ENCODE peak calls at places on chromosomes 4 and X, in seven cellular contexts. V, E, C, S, L, A and Y are unnamed samples.

GRCh38 chr4:123892368-123892961 is 495.9 kb downstream of the SPRY1 start:
- DNase-seq in S (peak), E (no peak), A (peak), C (no peak), V (no peak), L (no peak), Y (no peak)

GRCh38 chr4:113094802-113095201 is 45.3 kb downstream of the ANK2 start:
- DNase-seq in L (no peak), C (peak), E (no peak), A (peak), S (peak), V (no peak), Y (no peak)

GRCh38 chr4:40933272-40934053 is 183.7 kb downstream of the NSUN7 start:
- DNase-seq in E (no peak), A (peak), S (peak), L (no peak), V (no peak), C (no peak), Y (no peak)

GRCh38 chrX:152878976-152879755 is 18.7 kb upstream of the ZNF185 start:
- DNase-seq in S (no peak), C (no peak), L (no peak), V (no peak), E (no peak), A (no peak), Y (no peak)

GRCh38 chrX:345020-345925 is 26.7 kb upstream of the GTPBP6 start:
- DNase-seq in A (no peak), C (no peak), S (no peak), E (peak), L (no peak), V (no peak), Y (no peak)

GRCh38 chrX:22674947-22675346 is 324.8 kb upstream of the DDX53 start:
- DNase-seq in S (no peak), E (no peak), L (no peak), A (no peak), C (no peak), V (no peak), Y (no peak)

GRCh38 chrX:102979536-102979935 is 42.5 kb downstream of the RAB40AL start:
- DNase-seq in C (no peak), A (no peak), E (no peak), L (no peak), S (no peak), V (no peak), Y (no peak)

GRCh38 chr4:134043266-134043665 is 158.3 kb downstream of the PABPC4L start:
- DNase-seq in V (no peak), A (no peak), S (no peak), C (no peak), E (no peak), L (no peak), Y (no peak)

GRCh38 chr4:13325744-13326143 is 158.4 kb downstream of the RAB28 start:
- DNase-seq in L (no peak), A (no peak), S (no peak), C (no peak), E (no peak), V (no peak), Y (no peak)

GRCh38 chrX:13851996-13852695 is 35.3 kb upstream of the GPM6B start:
- DNase-seq in L (no peak), C (no peak), A (no peak), S (no peak), V (no peak), E (no peak), Y (no peak)

GRCh38 chr4:76697129-76697803 is 200.7 kb downstream of the SOWAHB start:
- DNase-seq in S (no peak), V (no peak), E (no peak), C (no peak), A (no peak), L (no peak), Y (no peak)

GRCh38 chrX:45524296-45524695 is 323.6 kb upstream of the DIPK2B start:
- DNase-seq in A (peak), L (no peak), C (peak), S (peak), E (no peak), V (no peak), Y (no peak)

GRCh38 chrX:40132751-40133150 is 35.0 kb upstream of the BCOR start:
- DNase-seq in E (peak), V (peak), C (peak), L (no peak), A (peak), S (peak), Y (no peak)

GRCh38 chr4:85298037-85298436 is 176.9 kb upstream of the ARHGAP24 start:
- DNase-seq in C (no peak), S (no peak), A (no peak), V (no peak), E (no peak), L (no peak), Y (no peak)

GRCh38 chr4:9946171-9946570 is 75.1 kb downstream of the SLC2A9 start:
- DNase-seq in V (no peak), L (no peak), S (no peak), C (no peak), A (no peak), E (no peak), Y (no peak)

GRCh38 chr4:174461438-174462106 is 60.7 kb downstream of the HPGD start:
- DNase-seq in L (no peak), S (peak), C (no peak), E (no peak), A (no peak), V (peak), Y (no peak)

GRCh38 chr4:7196283-7196651 is 3.9 kb downstream of the SORCS2 start:
- DNase-seq in V (no peak), A (no peak), L (no peak), S (no peak), E (no peak), C (no peak), Y (peak)

GRCh38 chrX:29071525-29071924 is 484.3 kb downstream of the IL1RAPL1 start:
- DNase-seq in E (no peak), S (no peak), V (no peak), C (peak), A (peak), L (no peak), Y (no peak)

GRCh38 chrX:96540111-96540631 is 144.5 kb upstream of the DIAPH2 start:
- DNase-seq in A (no peak), V (peak), S (no peak), E (no peak), C (no peak), L (no peak), Y (no peak)

GRCh38 chr4:87853108-87853507 is 20.3 kb downstream of the MEPE start:
- DNase-seq in C (peak), S (peak), A (peak), V (peak), L (no peak), E (no peak), Y (no peak)

GRCh38 chrX:14064632-14065432 is 35.1 kb upstream of the GEMIN8 start:
- DNase-seq in L (no peak), V (peak), S (peak), E (no peak), A (peak), C (peak), Y (no peak)

GRCh38 chr4:154954117-154954516 is 173.0 kb downstream of the RBM46 start:
- DNase-seq in A (no peak), L (no peak), S (no peak), C (no peak), E (no peak), V (no peak), Y (no peak)

GRCh38 chr4:48340905-48341775 is at the start of gene SLAIN2:
- DNase-seq in V (peak), A (peak), C (peak), L (peak), E (peak), S (peak), Y (peak)

GRCh38 chrX:154373340-154374306 is 811 bp downstream of the FLNA start:
- DNase-seq in C (peak), L (peak), E (no peak), V (peak), A (peak), S (peak), Y (peak)

GRCh38 chr4:153222790-153223417 is 18.7 kb downstream of the TRIM2 start:
- DNase-seq in V (peak), C (peak), A (peak), S (peak), E (peak), L (peak), Y (peak)

GRCh38 chrX:45385767-45386166 is 185.1 kb upstream of the DIPK2B start:
- DNase-seq in A (no peak), C (no peak), L (no peak), S (no peak), E (no peak), V (no peak), Y (no peak)

GRCh38 chrX:107729558-107730297 is 45.9 kb downstream of the TSC22D3 start:
- DNase-seq in V (no peak), C (no peak), S (peak), E (no peak), A (no peak), L (peak), Y (peak)

GRCh38 chrX:65697915-65698796 is 30.7 kb downstream of the MSN start:
- DNase-seq in S (peak), C (no peak), E (peak), L (peak), A (peak), V (no peak), Y (peak)